ENCODE peak calls at places on chromosomes 7 and 10, in eight cellular contexts. C is fibroblast of pulmonary artery; I is activated T-cell treated with anti-CD3 and anti-CD28 coated beads, Interleukin-2, amount 50 U/mL, for 1 hour; A is stromal cell of bone marrow; V is AG08396; S is midbrain; L is RWPE2; R is GM04504. J is an unnamed sample.

GRCh38 chr7:27263781-27264180 is 21.2 kb downstream of the EVX1 start:
- DNase-seq in S (no peak), V (no peak), L (no peak), R (no peak), I (no peak), C (no peak), A (no peak), J (no peak)

GRCh38 chr10:19826712-19827111 is 10.5 kb downstream of the PLXDC2 start:
- DNase-seq in R (no peak), V (no peak), A (no peak), S (no peak), L (no peak), C (peak), I (no peak), J (no peak)

GRCh38 chr10:4234661-4235060 is 449.7 kb upstream of the KLF6 start:
- DNase-seq in V (no peak), R (no peak), A (no peak), C (peak), L (no peak), I (peak), S (no peak), J (no peak)

GRCh38 chr10:74869635-74870034 is 43.2 kb downstream of the KAT6B start:
- DNase-seq in A (no peak), L (no peak), R (no peak), S (no peak), V (no peak), I (no peak), C (no peak), J (no peak)

GRCh38 chr7:129238546-129238945 is 13.7 kb downstream of the AHCYL2 start:
- DNase-seq in I (no peak), L (no peak), A (no peak), S (no peak), R (no peak), C (no peak), V (no peak), J (no peak)

GRCh38 chr7:3033136-3033535 is 10.5 kb downstream of the CARD11 start:
- DNase-seq in L (no peak), R (no peak), S (no peak), V (no peak), I (no peak), A (no peak), C (no peak), J (no peak)

GRCh38 chr7:39353615-39354376 is 212.4 kb upstream of the YAE1 start:
- DNase-seq in R (no peak), I (no peak), A (no peak), S (peak), C (peak), V (peak), L (no peak), J (peak)

GRCh38 chr7:63900394-63901203 is 98.0 kb upstream of the ZNF722 start:
- DNase-seq in I (peak), R (peak), C (peak), S (peak), A (peak), V (peak), L (no peak), J (peak)

GRCh38 chr10:75018233-75018632 is 93.2 kb upstream of the SAMD8 start:
- DNase-seq in L (no peak), V (no peak), R (no peak), C (no peak), S (no peak), I (peak), A (no peak), J (no peak)